ENCODE peak calls at places on chromosomes 11 and 22, in four cellular contexts. G is BE2C, A is A549, B is AG10803. J is an unnamed sample.

GRCh38 chr11:12232160-12232559 is 121.8 kb downstream of the MICAL2 start:
- DNase-seq in B (peak; percentile 38), G (no peak), A (no peak), J (no peak)

GRCh38 chr11:69295995-69296889 is 2.3 kb downstream of the MYEOV start:
- DNase-seq in A (no peak), B (peak; percentile 94), G (no peak), J (peak; percentile 89)

GRCh38 chr11:82731691-82732277 is 1.9 kb downstream of the FAM181B start:
- DNase-seq in A (no peak), B (no peak), G (no peak), J (no peak)

GRCh38 chr11:127037001-127037400 is 36.4 kb upstream of the KIRREL3 start:
- DNase-seq in A (no peak), G (no peak), B (no peak), J (no peak)

GRCh38 chr22:46430961-46431838 is 95.7 kb downstream of the TRMU start:
- DNase-seq in G (no peak), B (no peak), A (no peak), J (no peak)

GRCh38 chr22:46287873-46288751 is 8.6 kb upstream of the GTSE1 start:
- DNase-seq in G (no peak), A (no peak), B (no peak), J (no peak)

GRCh38 chr11:9527481-9528140 is 45.9 kb upstream of the WEE1 start:
- DNase-seq in A (no peak), B (peak; percentile 94), G (no peak), J (peak; percentile 78)

GRCh38 chr11:11582261-11582701 is 39.5 kb downstream of the GALNT18 start:
- DNase-seq in G (no peak), A (no peak), B (no peak), J (no peak)

GRCh38 chr22:47697861-47698260 is 935.4 kb downstream of the TBC1D22A start:
- DNase-seq in G (no peak), B (no peak), A (no peak), J (no peak)

GRCh38 chr11:13073119-13073981 is 64.2 kb downstream of the RASSF10 start:
- DNase-seq in G (no peak), A (peak; percentile 88), B (peak; percentile 60), J (peak; percentile 62)

GRCh38 chr11:88363566-88364169 is 26.1 kb upstream of the CTSC start:
- DNase-seq in B (peak; percentile 10), G (no peak), A (no peak), J (peak; percentile 54)

GRCh38 chr11:128592454-128592853 is 5.1 kb upstream of the ETS1 start:
- DNase-seq in G (no peak), B (no peak), A (no peak), J (no peak)

GRCh38 chr22:39318507-39319283 is 728 bp downstream of the RPL3 start:
- DNase-seq in B (peak; percentile 44), G (no peak), A (no peak), J (peak; percentile 55)

GRCh38 chr11:65646921-65647701 is 9.2 kb downstream of the SIPA1 start:
- DNase-seq in G (peak; percentile 56), A (peak; percentile 67), B (no peak), J (peak; percentile 52)

GRCh38 chr11:43574949-43575915 is 105.3 kb upstream of the HSD17B12 start:
- DNase-seq in B (peak; percentile 51), A (no peak), G (peak; percentile 78), J (peak; percentile 53)

GRCh38 chr22:24409707-24410106 is 17.7 kb upstream of the ADORA2A start:
- DNase-seq in A (no peak), B (no peak), G (no peak), J (peak; percentile 36)
- H3K4me3 ChIP-seq in A (no peak overlapping the region), B (no peak overlapping the region), G (no peak overlapping the region), J (no peak overlapping the region)

GRCh38 chr22:29811377-29811776 is 26.7 kb downstream of the ASCC2 start:
- DNase-seq in A (no peak), B (no peak), G (no peak), J (peak; percentile 14)

GRCh38 chr22:29814003-29814402 is 24.1 kb downstream of the ASCC2 start:
- DNase-seq in B (no peak), A (no peak), G (no peak), J (no peak)

GRCh38 chr22:29813126-29813525 is 24.9 kb downstream of the ASCC2 start:
- DNase-seq in B (no peak), A (no peak), G (no peak), J (no peak)

GRCh38 chr22:29815580-29815979 is 22.5 kb downstream of the ASCC2 start:
- DNase-seq in G (no peak), B (no peak), A (no peak), J (no peak)

DNA sequence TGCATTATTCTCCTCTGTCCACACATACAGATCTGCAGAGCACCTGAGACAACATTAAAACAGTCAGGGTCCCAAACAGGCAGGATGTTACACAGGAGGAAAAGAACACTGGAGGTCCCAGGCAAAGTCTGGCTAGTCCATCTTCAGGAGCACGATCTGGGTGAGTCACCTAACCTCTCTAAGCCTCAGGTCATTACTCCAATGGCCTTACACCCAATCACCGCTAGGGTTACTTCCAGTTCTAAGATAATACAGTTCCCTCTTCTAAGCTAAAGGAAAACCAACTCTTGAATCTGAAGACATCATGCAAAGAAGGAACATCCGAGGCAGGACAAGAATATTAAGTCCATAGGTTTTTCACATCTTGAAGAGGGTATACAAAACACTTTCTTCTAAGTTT is 24.5 kb downstream of the ASCC2 start:
- DNase-seq in G (no peak), A (peak; percentile 80), B (no peak), J (peak; percentile 52)
- TF ChIP-seq CTCF in G (no peak), A (no peak), B (no peak), J (peak; percentile 49)

DNA sequence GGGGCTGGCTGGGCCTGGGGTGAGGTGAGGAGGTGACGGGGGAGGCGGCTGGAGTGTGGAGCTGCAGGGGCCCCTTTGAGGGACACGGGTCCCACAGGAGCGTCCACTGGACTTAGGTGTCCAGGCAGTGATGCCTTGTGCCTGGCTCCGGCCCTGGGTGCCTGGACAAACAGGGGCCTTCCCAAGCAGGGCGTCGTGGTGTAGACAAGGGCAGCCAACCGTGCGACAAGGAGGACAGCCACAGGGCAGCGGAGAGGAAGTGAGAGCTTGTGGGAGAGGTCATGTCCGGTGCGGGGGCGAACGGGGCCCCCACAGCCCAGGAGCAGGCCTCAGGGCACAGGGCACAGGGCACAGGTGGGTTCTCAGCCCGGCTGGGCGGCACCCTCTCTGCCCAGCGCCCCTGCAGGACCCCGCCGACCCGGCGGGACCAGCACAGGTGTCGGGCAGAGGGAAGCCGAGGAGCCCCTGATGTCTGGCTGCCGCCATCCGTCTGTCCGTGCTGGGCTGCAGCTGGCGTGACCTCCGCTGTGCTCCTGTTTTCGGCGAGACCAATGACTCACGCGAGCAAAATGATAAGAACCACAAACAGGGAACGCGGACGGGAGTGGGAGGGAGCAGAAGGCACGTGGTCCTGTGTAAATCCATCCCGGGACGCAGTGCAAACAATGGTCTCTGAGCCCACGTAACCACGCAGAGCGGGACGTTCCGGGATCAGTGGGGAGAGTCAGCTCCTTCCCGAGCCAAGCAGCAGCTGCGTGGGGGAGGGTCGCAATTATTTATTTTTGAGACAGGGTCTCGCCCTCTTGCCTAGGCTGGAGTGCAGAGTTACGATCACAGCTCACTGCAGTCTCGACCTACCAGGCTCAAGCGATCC is 49.1 kb upstream of the A4GALT start:
- DNase-seq in A (no peak), G (peak; percentile 44), B (peak; percentile 79), J (peak; percentile 89)
- H3K4me3 ChIP-seq in A (no peak overlapping the region), G (peak overlapping the region; percentile 7), B (peak overlapping the region; percentile 33), J (peak overlapping the region; percentile 31)

DNA sequence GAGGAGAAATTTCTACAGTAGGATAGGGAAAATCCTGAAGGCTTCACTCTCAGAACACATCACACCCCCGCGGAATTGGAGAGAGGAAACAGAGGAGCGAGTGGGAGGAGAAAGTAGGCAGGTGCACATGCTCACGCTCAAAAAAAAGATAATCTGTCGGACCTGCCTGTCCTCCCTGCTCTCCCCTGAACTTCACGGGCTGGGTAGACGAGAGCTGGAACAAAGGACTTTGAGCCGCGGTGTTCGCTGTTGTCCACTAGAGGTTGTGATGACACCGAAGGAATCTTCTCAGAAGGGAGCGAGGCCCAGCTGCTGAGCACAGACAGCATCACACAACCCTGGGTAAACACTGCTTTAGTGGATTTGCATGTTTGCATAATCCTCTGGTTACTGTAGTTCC is 5.0 kb downstream of the SEZ6L start:
- DNase-seq in B (peak; percentile 3), A (peak; percentile 0), G (peak; percentile 59), J (no peak)
- TF ChIP-seq CTCF in B (peak; percentile 16), A (no peak), G (peak; percentile 65), J (no peak)

GRCh38 chr11:76736773-76737495 is 46.2 kb upstream of the TSKU start:
- DNase-seq in B (no peak), G (no peak), A (no peak), J (no peak)

GRCh38 chr11:76742912-76743311 is 40.2 kb upstream of the TSKU start:
- DNase-seq in G (no peak), A (no peak), B (peak; percentile 68), J (peak; percentile 51)

GRCh38 chr11:76740772-76741171 is 42.4 kb upstream of the TSKU start:
- DNase-seq in B (no peak), G (no peak), A (no peak), J (no peak)

GRCh38 chr11:76738618-76739220 is 44.4 kb upstream of the TSKU start:
- DNase-seq in B (no peak), A (no peak), G (no peak), J (no peak)

GRCh38 chr11:76739798-76740197 is 43.4 kb upstream of the TSKU start:
- DNase-seq in A (no peak), G (no peak), B (no peak), J (no peak)
- H3K4me3 ChIP-seq in A (no peak overlapping the region), G (no peak overlapping the region), B (no peak overlapping the region), J (no peak overlapping the region)

DNA sequence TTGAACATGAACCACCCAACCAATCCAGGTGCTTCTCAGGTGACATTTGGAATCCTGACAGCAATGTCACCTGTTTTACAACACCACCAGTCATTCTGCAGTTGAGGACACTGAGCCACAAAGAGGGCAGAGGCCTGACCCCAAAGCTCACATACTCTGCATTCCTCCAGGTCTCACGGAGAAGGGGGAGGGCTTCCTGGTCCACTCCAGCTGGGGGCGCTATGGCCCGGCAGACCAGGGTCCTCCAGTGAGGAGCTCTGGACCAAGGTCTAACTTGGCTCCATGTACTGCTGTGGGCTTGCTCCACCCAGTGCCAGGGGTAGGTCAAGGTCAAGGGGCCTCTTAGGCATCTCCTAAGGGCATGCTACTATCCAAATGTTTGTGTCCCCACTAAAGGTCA is 1.5 kb upstream of the PNPLA3 start:
- DNase-seq in G (no peak), A (no peak), B (no peak), J (no peak)
- TF ChIP-seq CTCF in G (peak; percentile 8), A (no peak), B (peak; percentile 11), J (peak; percentile 25)

DNA sequence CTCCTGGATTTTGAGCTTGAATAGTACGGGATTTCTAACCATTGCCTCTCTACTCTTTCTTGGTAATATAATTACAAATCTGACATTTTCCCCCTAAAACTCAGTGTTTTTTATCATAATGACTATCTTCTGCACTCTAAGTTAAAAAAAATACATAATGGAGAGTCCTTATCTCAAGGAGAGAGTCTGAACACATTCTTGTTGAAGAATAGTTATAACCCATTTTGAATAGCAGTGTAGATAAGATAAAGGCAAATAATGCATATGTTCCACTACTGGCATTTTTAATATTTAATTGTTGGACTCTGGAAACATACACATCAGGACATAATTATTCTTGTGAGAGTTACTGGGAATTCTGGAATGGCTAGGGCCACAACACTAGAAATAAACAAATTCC is 456.5 kb upstream of the ANO5 start:
- DNase-seq in B (no peak), G (no peak), A (no peak), J (no peak)
- H3K4me3 ChIP-seq in B (no peak overlapping the region), G (no peak overlapping the region), A (no peak overlapping the region), J (no peak overlapping the region)